ENCODE peak calls at places on chromosome 5, in eight cellular contexts. One of them, this sample, is unnamed.

GRCh38 chr5:139708877-139709586 is 60.9 kb downstream of the CXXC5 start:
- DNase-seq in GM06990: peak; percentile 51
- DNase-seq in lung microvascular endothelial cell: peak; percentile 53
- DNase-seq in NB4: peak; percentile 77
- DNase-seq in activated CD8-positive, alpha-beta memory T cell treated with anti-CD3 and anti-CD28 coated beads for 4 hours: no peak
- DNase-seq in left kidney: peak; percentile 94
- DNase-seq in NCI-H2107: no peak
- DNase-seq in fibroblast of mammary gland: peak; percentile 80
- DNase-seq in this sample: no peak

GRCh38 chr5:1412163-1412562 is 33.1 kb downstream of the SLC6A3 start:
- DNase-seq in GM06990: no peak
- DNase-seq in lung microvascular endothelial cell: no peak
- DNase-seq in NB4: peak; percentile 20
- DNase-seq in activated CD8-positive, alpha-beta memory T cell treated with anti-CD3 and anti-CD28 coated beads for 4 hours: no peak
- DNase-seq in left kidney: no peak
- DNase-seq in NCI-H2107: no peak
- DNase-seq in fibroblast of mammary gland: no peak
- DNase-seq in this sample: no peak

GRCh38 chr5:34771076-34771475 is 67.9 kb upstream of the TTC23L start:
- DNase-seq in GM06990: no peak
- DNase-seq in lung microvascular endothelial cell: no peak
- DNase-seq in NB4: peak; percentile 34
- DNase-seq in activated CD8-positive, alpha-beta memory T cell treated with anti-CD3 and anti-CD28 coated beads for 4 hours: no peak
- DNase-seq in left kidney: no peak
- DNase-seq in NCI-H2107: no peak
- DNase-seq in fibroblast of mammary gland: no peak
- DNase-seq in this sample: no peak

GRCh38 chr5:133404724-133405123 is 207.6 kb downstream of the FSTL4 start:
- DNase-seq in GM06990: no peak
- DNase-seq in lung microvascular endothelial cell: no peak
- DNase-seq in NB4: peak; percentile 64
- DNase-seq in activated CD8-positive, alpha-beta memory T cell treated with anti-CD3 and anti-CD28 coated beads for 4 hours: no peak
- DNase-seq in left kidney: no peak
- DNase-seq in NCI-H2107: no peak
- DNase-seq in fibroblast of mammary gland: peak; percentile 22
- DNase-seq in this sample: no peak

GRCh38 chr5:125483609-125484008 is 737.2 kb upstream of the ZNF608 start:
- DNase-seq in GM06990: no peak
- DNase-seq in lung microvascular endothelial cell: no peak
- DNase-seq in NB4: no peak
- DNase-seq in activated CD8-positive, alpha-beta memory T cell treated with anti-CD3 and anti-CD28 coated beads for 4 hours: no peak
- DNase-seq in left kidney: no peak
- DNase-seq in NCI-H2107: no peak
- DNase-seq in fibroblast of mammary gland: no peak
- DNase-seq in this sample: no peak

GRCh38 chr5:175693746-175694145 is 35.9 kb downstream of the HRH2 start:
- DNase-seq in GM06990: no peak
- DNase-seq in lung microvascular endothelial cell: no peak
- DNase-seq in NB4: peak; percentile 69
- DNase-seq in activated CD8-positive, alpha-beta memory T cell treated with anti-CD3 and anti-CD28 coated beads for 4 hours: no peak
- DNase-seq in left kidney: no peak
- DNase-seq in NCI-H2107: no peak
- DNase-seq in fibroblast of mammary gland: no peak
- DNase-seq in this sample: peak; percentile 35

GRCh38 chr5:1246711-1247431 is 21.7 kb downstream of the SLC6A18 start:
- DNase-seq in GM06990: no peak
- DNase-seq in lung microvascular endothelial cell: peak; percentile 40
- DNase-seq in NB4: peak; percentile 51
- DNase-seq in activated CD8-positive, alpha-beta memory T cell treated with anti-CD3 and anti-CD28 coated beads for 4 hours: no peak
- DNase-seq in left kidney: peak; percentile 97
- DNase-seq in NCI-H2107: no peak
- DNase-seq in fibroblast of mammary gland: peak; percentile 4
- DNase-seq in this sample: peak; percentile 55

GRCh38 chr5:172420215-172420934 is 34.0 kb downstream of the SH3PXD2B start:
- DNase-seq in GM06990: peak; percentile 52
- DNase-seq in lung microvascular endothelial cell: peak; percentile 34
- DNase-seq in NB4: peak; percentile 50
- DNase-seq in activated CD8-positive, alpha-beta memory T cell treated with anti-CD3 and anti-CD28 coated beads for 4 hours: no peak
- DNase-seq in left kidney: no peak
- DNase-seq in NCI-H2107: no peak
- DNase-seq in fibroblast of mammary gland: peak; percentile 99
- DNase-seq in this sample: peak; percentile 94

GRCh38 chr5:68285857-68286611 is 70.5 kb downstream of the PIK3R1 start:
- DNase-seq in GM06990: no peak
- DNase-seq in lung microvascular endothelial cell: peak; percentile 71
- DNase-seq in NB4: peak; percentile 60
- DNase-seq in activated CD8-positive, alpha-beta memory T cell treated with anti-CD3 and anti-CD28 coated beads for 4 hours: no peak
- DNase-seq in left kidney: peak; percentile 77
- DNase-seq in NCI-H2107: no peak
- DNase-seq in fibroblast of mammary gland: peak; percentile 71
- DNase-seq in this sample: no peak

GRCh38 chr5:131379071-131379538 is 115.3 kb downstream of the CDC42SE2 start:
- DNase-seq in GM06990: peak; percentile 33
- DNase-seq in lung microvascular endothelial cell: peak; percentile 56
- DNase-seq in NB4: peak; percentile 20
- DNase-seq in activated CD8-positive, alpha-beta memory T cell treated with anti-CD3 and anti-CD28 coated beads for 4 hours: no peak
- DNase-seq in left kidney: no peak
- DNase-seq in NCI-H2107: no peak
- DNase-seq in fibroblast of mammary gland: no peak
- DNase-seq in this sample: no peak

GRCh38 chr5:83472508-83473343 is 1.2 kb downstream of the VCAN start:
- DNase-seq in GM06990: peak; percentile 61
- DNase-seq in lung microvascular endothelial cell: no peak
- DNase-seq in NB4: peak; percentile 2
- DNase-seq in activated CD8-positive, alpha-beta memory T cell treated with anti-CD3 and anti-CD28 coated beads for 4 hours: no peak
- DNase-seq in left kidney: peak; percentile 83
- DNase-seq in NCI-H2107: no peak
- DNase-seq in fibroblast of mammary gland: peak; percentile 67
- DNase-seq in this sample: no peak

GRCh38 chr5:102856374-102856748 is 101.3 kb downstream of the PAM start:
- DNase-seq in GM06990: no peak
- DNase-seq in lung microvascular endothelial cell: peak; percentile 56
- DNase-seq in NB4: no peak
- DNase-seq in activated CD8-positive, alpha-beta memory T cell treated with anti-CD3 and anti-CD28 coated beads for 4 hours: no peak
- DNase-seq in left kidney: no peak
- DNase-seq in NCI-H2107: no peak
- DNase-seq in fibroblast of mammary gland: peak; percentile 83
- DNase-seq in this sample: no peak

GRCh38 chr5:110109685-110110084 is 420.0 kb downstream of the MAN2A1 start:
- DNase-seq in GM06990: no peak
- DNase-seq in lung microvascular endothelial cell: no peak
- DNase-seq in NB4: no peak
- DNase-seq in activated CD8-positive, alpha-beta memory T cell treated with anti-CD3 and anti-CD28 coated beads for 4 hours: no peak
- DNase-seq in left kidney: no peak
- DNase-seq in NCI-H2107: no peak
- DNase-seq in fibroblast of mammary gland: no peak
- DNase-seq in this sample: no peak

GRCh38 chr5:157088342-157088990 is 20.4 kb downstream of the HAVCR2 start:
- DNase-seq in GM06990: no peak
- DNase-seq in lung microvascular endothelial cell: no peak
- DNase-seq in NB4: no peak
- DNase-seq in activated CD8-positive, alpha-beta memory T cell treated with anti-CD3 and anti-CD28 coated beads for 4 hours: no peak
- DNase-seq in left kidney: no peak
- DNase-seq in NCI-H2107: no peak
- DNase-seq in fibroblast of mammary gland: no peak
- DNase-seq in this sample: no peak

GRCh38 chr5:80809451-80809850 is 150.7 kb upstream of the RASGRF2 start:
- DNase-seq in GM06990: no peak
- DNase-seq in lung microvascular endothelial cell: no peak
- DNase-seq in NB4: no peak
- DNase-seq in activated CD8-positive, alpha-beta memory T cell treated with anti-CD3 and anti-CD28 coated beads for 4 hours: no peak
- DNase-seq in left kidney: no peak
- DNase-seq in NCI-H2107: no peak
- DNase-seq in fibroblast of mammary gland: no peak
- DNase-seq in this sample: no peak

GRCh38 chr5:142151436-142152382 is 43.1 kb downstream of the NDFIP1 start:
- DNase-seq in GM06990: no peak
- DNase-seq in lung microvascular endothelial cell: peak; percentile 89
- DNase-seq in NB4: peak; percentile 76
- DNase-seq in activated CD8-positive, alpha-beta memory T cell treated with anti-CD3 and anti-CD28 coated beads for 4 hours: peak; percentile 27
- DNase-seq in left kidney: peak; percentile 86
- DNase-seq in NCI-H2107: no peak
- DNase-seq in fibroblast of mammary gland: peak; percentile 83
- DNase-seq in this sample: no peak

GRCh38 chr5:174328626-174329299 is 283.3 kb downstream of the NSG2 start:
- DNase-seq in GM06990: no peak
- DNase-seq in lung microvascular endothelial cell: no peak
- DNase-seq in NB4: no peak
- DNase-seq in activated CD8-positive, alpha-beta memory T cell treated with anti-CD3 and anti-CD28 coated beads for 4 hours: no peak
- DNase-seq in left kidney: no peak
- DNase-seq in NCI-H2107: no peak
- DNase-seq in fibroblast of mammary gland: peak; percentile 17
- DNase-seq in this sample: no peak

GRCh38 chr5:84181093-84181492 is 203.6 kb downstream of the EDIL3 start:
- DNase-seq in GM06990: no peak
- DNase-seq in lung microvascular endothelial cell: no peak
- DNase-seq in NB4: peak; percentile 1
- DNase-seq in activated CD8-positive, alpha-beta memory T cell treated with anti-CD3 and anti-CD28 coated beads for 4 hours: no peak
- DNase-seq in left kidney: no peak
- DNase-seq in NCI-H2107: no peak
- DNase-seq in fibroblast of mammary gland: no peak
- DNase-seq in this sample: no peak

GRCh38 chr5:42572313-42572712 is 149.1 kb downstream of the GHR start:
- DNase-seq in GM06990: no peak
- DNase-seq in lung microvascular endothelial cell: no peak
- DNase-seq in NB4: no peak
- DNase-seq in activated CD8-positive, alpha-beta memory T cell treated with anti-CD3 and anti-CD28 coated beads for 4 hours: no peak
- DNase-seq in left kidney: peak; percentile 21
- DNase-seq in NCI-H2107: no peak
- DNase-seq in fibroblast of mammary gland: no peak
- DNase-seq in this sample: no peak

GRCh38 chr5:66828551-66829421 is 232.6 kb downstream of the MAST4 start:
- DNase-seq in GM06990: no peak
- DNase-seq in lung microvascular endothelial cell: peak; percentile 94
- DNase-seq in NB4: no peak
- DNase-seq in activated CD8-positive, alpha-beta memory T cell treated with anti-CD3 and anti-CD28 coated beads for 4 hours: no peak
- DNase-seq in left kidney: peak; percentile 95
- DNase-seq in NCI-H2107: peak; percentile 12
- DNase-seq in fibroblast of mammary gland: peak; percentile 64
- DNase-seq in this sample: peak; percentile 51

GRCh38 chr5:180869587-180869986 is 8.5 kb upstream of the ZFP62 start:
- DNase-seq in GM06990: no peak
- DNase-seq in lung microvascular endothelial cell: no peak
- DNase-seq in NB4: no peak
- DNase-seq in activated CD8-positive, alpha-beta memory T cell treated with anti-CD3 and anti-CD28 coated beads for 4 hours: no peak
- DNase-seq in left kidney: no peak
- DNase-seq in NCI-H2107: no peak
- DNase-seq in fibroblast of mammary gland: no peak
- DNase-seq in this sample: no peak

GRCh38 chr5:37619353-37619752 is 220.5 kb downstream of the GDNF start:
- DNase-seq in GM06990: no peak
- DNase-seq in lung microvascular endothelial cell: no peak
- DNase-seq in NB4: no peak
- DNase-seq in activated CD8-positive, alpha-beta memory T cell treated with anti-CD3 and anti-CD28 coated beads for 4 hours: no peak
- DNase-seq in left kidney: no peak
- DNase-seq in NCI-H2107: no peak
- DNase-seq in fibroblast of mammary gland: peak; percentile 83
- DNase-seq in this sample: no peak

GRCh38 chr5:151459680-151460079 is 12.3 kb downstream of the SLC36A1 start:
- DNase-seq in GM06990: no peak
- DNase-seq in lung microvascular endothelial cell: no peak
- DNase-seq in NB4: no peak
- DNase-seq in activated CD8-positive, alpha-beta memory T cell treated with anti-CD3 and anti-CD28 coated beads for 4 hours: no peak
- DNase-seq in left kidney: peak; percentile 65
- DNase-seq in NCI-H2107: no peak
- DNase-seq in fibroblast of mammary gland: no peak
- DNase-seq in this sample: no peak

GRCh38 chr5:71948206-71948605 is 159.1 kb upstream of the MAP1B start:
- DNase-seq in GM06990: no peak
- DNase-seq in lung microvascular endothelial cell: peak; percentile 34
- DNase-seq in NB4: no peak
- DNase-seq in activated CD8-positive, alpha-beta memory T cell treated with anti-CD3 and anti-CD28 coated beads for 4 hours: no peak
- DNase-seq in left kidney: no peak
- DNase-seq in NCI-H2107: no peak
- DNase-seq in fibroblast of mammary gland: peak; percentile 32
- DNase-seq in this sample: no peak

GRCh38 chr5:159331099-159331973 is 1.0 kb upstream of the IL12B start:
- DNase-seq in GM06990: peak; percentile 80
- DNase-seq in lung microvascular endothelial cell: peak; percentile 32
- DNase-seq in NB4: peak; percentile 68
- DNase-seq in activated CD8-positive, alpha-beta memory T cell treated with anti-CD3 and anti-CD28 coated beads for 4 hours: peak; percentile 51
- DNase-seq in left kidney: peak; percentile 77
- DNase-seq in NCI-H2107: no peak
- DNase-seq in fibroblast of mammary gland: peak; percentile 45
- DNase-seq in this sample: peak; percentile 74

GRCh38 chr5:53879708-53880356 is 319.4 kb downstream of the NDUFS4 start:
- DNase-seq in GM06990: no peak
- DNase-seq in lung microvascular endothelial cell: no peak
- DNase-seq in NB4: no peak
- DNase-seq in activated CD8-positive, alpha-beta memory T cell treated with anti-CD3 and anti-CD28 coated beads for 4 hours: no peak
- DNase-seq in left kidney: no peak
- DNase-seq in NCI-H2107: no peak
- DNase-seq in fibroblast of mammary gland: no peak
- DNase-seq in this sample: no peak

GRCh38 chr5:80134879-80135278 is 99.7 kb downstream of the THBS4 start:
- DNase-seq in GM06990: no peak
- DNase-seq in lung microvascular endothelial cell: no peak
- DNase-seq in NB4: no peak
- DNase-seq in activated CD8-positive, alpha-beta memory T cell treated with anti-CD3 and anti-CD28 coated beads for 4 hours: no peak
- DNase-seq in left kidney: no peak
- DNase-seq in NCI-H2107: no peak
- DNase-seq in fibroblast of mammary gland: no peak
- DNase-seq in this sample: no peak